ENCODE peak calls at places on chromosome 22, in seven cellular contexts. One of them, this sample, is unnamed.

GRCh38 chr22:20532256-20532993 is 25.0 kb downstream of the MED15 start:
- DNase-seq in GM12865: no peak
- DNase-seq in WERI-Rb-1: no peak
- DNase-seq in dorsolateral prefrontal cortex: no peak
- DNase-seq in Peyer's patch: no peak
- DNase-seq in heart right ventricle: no peak
- DNase-seq in lower leg skin: no peak
- DNase-seq in this sample: no peak

GRCh38 chr22:17121235-17122195 is at the start of gene TMEM121B:
- DNase-seq in GM12865: no peak
- DNase-seq in WERI-Rb-1: peak
- DNase-seq in dorsolateral prefrontal cortex: peak
- DNase-seq in Peyer's patch: no peak
- DNase-seq in heart right ventricle: peak
- DNase-seq in lower leg skin: peak
- DNase-seq in this sample: peak

GRCh38 chr22:47146391-47146790 is 383.9 kb downstream of the TBC1D22A start:
- DNase-seq in GM12865: no peak
- DNase-seq in WERI-Rb-1: no peak
- DNase-seq in dorsolateral prefrontal cortex: no peak
- DNase-seq in Peyer's patch: no peak
- DNase-seq in heart right ventricle: no peak
- DNase-seq in lower leg skin: no peak
- DNase-seq in this sample: no peak

GRCh38 chr22:17969732-17970131 is 54.6 kb downstream of the MICAL3 start:
- DNase-seq in GM12865: no peak
- DNase-seq in WERI-Rb-1: peak
- DNase-seq in dorsolateral prefrontal cortex: no peak
- DNase-seq in Peyer's patch: no peak
- DNase-seq in heart right ventricle: no peak
- DNase-seq in lower leg skin: no peak
- DNase-seq in this sample: no peak

GRCh38 chr22:50298937-50299656 is 8.3 kb downstream of the PLXNB2 start:
- DNase-seq in GM12865: no peak
- DNase-seq in WERI-Rb-1: no peak
- DNase-seq in dorsolateral prefrontal cortex: no peak
- DNase-seq in Peyer's patch: no peak
- DNase-seq in heart right ventricle: peak
- DNase-seq in lower leg skin: no peak
- DNase-seq in this sample: no peak

GRCh38 chr22:41234815-41235687 is 5.7 kb downstream of the CHADL start:
- DNase-seq in GM12865: no peak
- DNase-seq in WERI-Rb-1: no peak
- DNase-seq in dorsolateral prefrontal cortex: no peak
- DNase-seq in Peyer's patch: no peak
- DNase-seq in heart right ventricle: no peak
- DNase-seq in lower leg skin: no peak
- DNase-seq in this sample: no peak

GRCh38 chr22:38792833-38793232 is 1.1 kb downstream of the DNAL4 start:
- DNase-seq in GM12865: no peak
- DNase-seq in WERI-Rb-1: no peak
- DNase-seq in dorsolateral prefrontal cortex: no peak
- DNase-seq in Peyer's patch: no peak
- DNase-seq in heart right ventricle: no peak
- DNase-seq in lower leg skin: no peak
- DNase-seq in this sample: peak

GRCh38 chr22:30305519-30305905 is 16.2 kb upstream of the CASTOR1 start:
- DNase-seq in GM12865: peak
- DNase-seq in WERI-Rb-1: no peak
- DNase-seq in dorsolateral prefrontal cortex: no peak
- DNase-seq in Peyer's patch: peak
- DNase-seq in heart right ventricle: peak
- DNase-seq in lower leg skin: peak
- DNase-seq in this sample: peak

GRCh38 chr22:36201630-36202312 is at the start of gene APOL4:
- DNase-seq in GM12865: no peak
- DNase-seq in WERI-Rb-1: no peak
- DNase-seq in dorsolateral prefrontal cortex: no peak
- DNase-seq in Peyer's patch: peak
- DNase-seq in heart right ventricle: peak
- DNase-seq in lower leg skin: peak
- DNase-seq in this sample: no peak

GRCh38 chr22:37082251-37082650 is 27.3 kb downstream of the TMPRSS6 start:
- DNase-seq in GM12865: no peak
- DNase-seq in WERI-Rb-1: no peak
- DNase-seq in dorsolateral prefrontal cortex: no peak
- DNase-seq in Peyer's patch: no peak
- DNase-seq in heart right ventricle: no peak
- DNase-seq in lower leg skin: no peak
- DNase-seq in this sample: peak

GRCh38 chr22:41917906-41918791 is 3.3 kb upstream of the SHISA8 start:
- DNase-seq in GM12865: peak
- DNase-seq in WERI-Rb-1: no peak
- DNase-seq in dorsolateral prefrontal cortex: no peak
- DNase-seq in Peyer's patch: peak
- DNase-seq in heart right ventricle: peak
- DNase-seq in lower leg skin: no peak
- DNase-seq in this sample: peak

GRCh38 chr22:24432059-24432853 is 4.9 kb downstream of the ADORA2A start:
- DNase-seq in GM12865: no peak
- DNase-seq in WERI-Rb-1: no peak
- DNase-seq in dorsolateral prefrontal cortex: no peak
- DNase-seq in Peyer's patch: peak
- DNase-seq in heart right ventricle: peak
- DNase-seq in lower leg skin: no peak
- DNase-seq in this sample: peak

GRCh38 chr22:48427731-48428211 is 1399.9 kb downstream of the BRD1 start:
- DNase-seq in GM12865: no peak
- DNase-seq in WERI-Rb-1: no peak
- DNase-seq in dorsolateral prefrontal cortex: no peak
- DNase-seq in Peyer's patch: peak
- DNase-seq in heart right ventricle: no peak
- DNase-seq in lower leg skin: no peak
- DNase-seq in this sample: no peak

GRCh38 chr22:42797021-42797420 is 60.1 kb downstream of the ARFGAP3 start:
- DNase-seq in GM12865: no peak
- DNase-seq in WERI-Rb-1: no peak
- DNase-seq in dorsolateral prefrontal cortex: no peak
- DNase-seq in Peyer's patch: no peak
- DNase-seq in heart right ventricle: peak
- DNase-seq in lower leg skin: peak
- DNase-seq in this sample: no peak

GRCh38 chr22:40922484-40923303 is 28.5 kb upstream of the RBX1 start:
- DNase-seq in GM12865: peak
- DNase-seq in WERI-Rb-1: no peak
- DNase-seq in dorsolateral prefrontal cortex: no peak
- DNase-seq in Peyer's patch: no peak
- DNase-seq in heart right ventricle: peak
- DNase-seq in lower leg skin: peak
- DNase-seq in this sample: peak

GRCh38 chr22:33864723-33865130 is 55.5 kb downstream of the LARGE1 start:
- DNase-seq in GM12865: peak
- DNase-seq in WERI-Rb-1: no peak
- DNase-seq in dorsolateral prefrontal cortex: no peak
- DNase-seq in Peyer's patch: no peak
- DNase-seq in heart right ventricle: peak
- DNase-seq in lower leg skin: no peak
- DNase-seq in this sample: no peak

GRCh38 chr22:35411112-35411511 is 11.2 kb downstream of the MCM5 start:
- DNase-seq in GM12865: peak
- DNase-seq in WERI-Rb-1: no peak
- DNase-seq in dorsolateral prefrontal cortex: no peak
- DNase-seq in Peyer's patch: peak
- DNase-seq in heart right ventricle: peak
- DNase-seq in lower leg skin: no peak
- DNase-seq in this sample: no peak

GRCh38 chr22:24695958-24696511 is 78.5 kb downstream of the PIWIL3 start:
- DNase-seq in GM12865: no peak
- DNase-seq in WERI-Rb-1: no peak
- DNase-seq in dorsolateral prefrontal cortex: no peak
- DNase-seq in Peyer's patch: peak
- DNase-seq in heart right ventricle: peak
- DNase-seq in lower leg skin: no peak
- DNase-seq in this sample: no peak

GRCh38 chr22:37735054-37735453 is 38.2 kb downstream of the TRIOBP start:
- DNase-seq in GM12865: no peak
- DNase-seq in WERI-Rb-1: peak
- DNase-seq in dorsolateral prefrontal cortex: peak
- DNase-seq in Peyer's patch: peak
- DNase-seq in heart right ventricle: no peak
- DNase-seq in lower leg skin: no peak
- DNase-seq in this sample: no peak

GRCh38 chr22:46150615-46151423 is 493 bp downstream of the PPARA start:
- DNase-seq in GM12865: peak
- DNase-seq in WERI-Rb-1: peak
- DNase-seq in dorsolateral prefrontal cortex: no peak
- DNase-seq in Peyer's patch: peak
- DNase-seq in heart right ventricle: no peak
- DNase-seq in lower leg skin: no peak
- DNase-seq in this sample: peak

GRCh38 chr22:49659924-49660315 is 167.8 kb downstream of the BRD1 start:
- DNase-seq in GM12865: no peak
- DNase-seq in WERI-Rb-1: peak
- DNase-seq in dorsolateral prefrontal cortex: no peak
- DNase-seq in Peyer's patch: peak
- DNase-seq in heart right ventricle: no peak
- DNase-seq in lower leg skin: no peak
- DNase-seq in this sample: no peak

GRCh38 chr22:28369849-28370248 is 309.8 kb downstream of the TTC28 start:
- DNase-seq in GM12865: no peak
- DNase-seq in WERI-Rb-1: no peak
- DNase-seq in dorsolateral prefrontal cortex: no peak
- DNase-seq in Peyer's patch: no peak
- DNase-seq in heart right ventricle: no peak
- DNase-seq in lower leg skin: no peak
- DNase-seq in this sample: peak

GRCh38 chr22:28360846-28361424 is 318.7 kb downstream of the TTC28 start:
- DNase-seq in GM12865: no peak
- DNase-seq in WERI-Rb-1: no peak
- DNase-seq in dorsolateral prefrontal cortex: no peak
- DNase-seq in Peyer's patch: no peak
- DNase-seq in heart right ventricle: no peak
- DNase-seq in lower leg skin: no peak
- DNase-seq in this sample: no peak

DNA sequence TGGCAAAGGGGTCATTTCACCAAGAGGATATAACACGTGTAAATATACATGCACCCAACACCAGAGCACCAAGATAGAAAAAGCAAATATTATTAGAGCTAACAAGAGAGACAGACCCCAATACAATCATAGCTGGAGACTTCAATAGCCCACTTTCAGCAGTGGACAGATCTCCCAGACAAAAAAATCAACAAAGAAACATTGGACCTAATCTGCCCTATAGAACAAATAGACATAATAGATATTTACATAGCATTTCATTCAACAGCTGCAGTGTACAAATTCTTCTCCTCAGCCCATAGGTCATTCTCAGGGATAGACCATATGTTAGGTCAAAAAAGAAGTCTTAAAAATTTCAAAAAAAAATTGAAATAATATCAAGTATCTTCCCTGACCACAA is 312.8 kb downstream of the TTC28 start:
- DNase-seq in GM12865: no peak
- DNase-seq in WERI-Rb-1: no peak
- DNase-seq in dorsolateral prefrontal cortex: no peak
- DNase-seq in Peyer's patch: no peak
- DNase-seq in heart right ventricle: no peak
- DNase-seq in lower leg skin: no peak
- DNase-seq in this sample: no peak
- TF ChIP-seq CTCF in GM12865: no peak
- TF ChIP-seq CTCF in WERI-Rb-1: no peak
- TF ChIP-seq CTCF in dorsolateral prefrontal cortex: no peak
- TF ChIP-seq CTCF in Peyer's patch: no peak
- TF ChIP-seq CTCF in heart right ventricle: no peak
- TF ChIP-seq CTCF in lower leg skin: no peak
- TF ChIP-seq CTCF in this sample: no peak

DNA sequence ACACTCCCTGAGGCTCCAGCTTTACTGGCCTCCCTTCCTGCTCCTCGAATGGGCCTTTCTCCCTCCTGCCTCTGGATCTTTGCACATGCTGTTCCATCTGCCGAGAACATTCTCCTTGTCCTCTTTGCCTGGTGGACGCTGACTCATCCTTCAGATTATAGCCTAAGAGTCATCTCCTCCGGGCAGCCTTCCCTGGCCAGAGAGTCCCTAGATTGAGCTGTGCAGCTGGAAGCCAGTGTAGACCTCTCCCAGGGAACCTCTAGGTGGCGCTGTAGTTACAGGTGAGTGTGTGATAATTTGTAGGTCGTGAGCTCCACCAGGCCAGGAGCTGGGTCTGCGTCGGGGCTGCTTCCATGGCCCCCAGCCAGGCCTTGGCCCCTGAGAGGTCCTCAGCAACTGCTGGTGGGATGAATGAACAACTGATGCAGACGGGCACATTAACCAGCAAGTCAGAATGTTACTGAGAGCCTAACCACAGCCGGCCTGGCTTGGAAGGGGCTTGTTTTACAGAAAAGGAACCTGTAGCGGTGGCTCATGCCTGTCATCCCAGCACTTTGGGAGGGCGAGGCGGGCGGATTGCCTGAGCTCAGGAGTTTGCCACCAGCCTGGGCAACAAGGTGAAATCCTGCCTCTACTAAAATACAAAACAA is 8.7 kb downstream of the PNPLA5 start:
- DNase-seq in GM12865: peak
- DNase-seq in WERI-Rb-1: peak
- DNase-seq in dorsolateral prefrontal cortex: no peak
- DNase-seq in Peyer's patch: peak
- DNase-seq in heart right ventricle: no peak
- DNase-seq in lower leg skin: no peak
- DNase-seq in this sample: peak
- TF ChIP-seq CTCF in GM12865: peak
- TF ChIP-seq CTCF in WERI-Rb-1: peak
- TF ChIP-seq CTCF in dorsolateral prefrontal cortex: peak
- TF ChIP-seq CTCF in Peyer's patch: no peak
- TF ChIP-seq CTCF in heart right ventricle: peak
- TF ChIP-seq CTCF in lower leg skin: no peak
- TF ChIP-seq CTCF in this sample: peak

GRCh38 chr22:26194877-26195276 is 25.6 kb downstream of the SEZ6L start:
- DNase-seq in GM12865: no peak
- DNase-seq in WERI-Rb-1: no peak
- DNase-seq in dorsolateral prefrontal cortex: no peak
- DNase-seq in Peyer's patch: no peak
- DNase-seq in heart right ventricle: no peak
- DNase-seq in lower leg skin: no peak
- DNase-seq in this sample: no peak
- TF ChIP-seq CTCF in GM12865: no peak
- TF ChIP-seq CTCF in WERI-Rb-1: no peak
- TF ChIP-seq CTCF in dorsolateral prefrontal cortex: no peak
- TF ChIP-seq CTCF in Peyer's patch: no peak
- TF ChIP-seq CTCF in heart right ventricle: no peak
- TF ChIP-seq CTCF in lower leg skin: no peak
- TF ChIP-seq CTCF in this sample: no peak

DNA sequence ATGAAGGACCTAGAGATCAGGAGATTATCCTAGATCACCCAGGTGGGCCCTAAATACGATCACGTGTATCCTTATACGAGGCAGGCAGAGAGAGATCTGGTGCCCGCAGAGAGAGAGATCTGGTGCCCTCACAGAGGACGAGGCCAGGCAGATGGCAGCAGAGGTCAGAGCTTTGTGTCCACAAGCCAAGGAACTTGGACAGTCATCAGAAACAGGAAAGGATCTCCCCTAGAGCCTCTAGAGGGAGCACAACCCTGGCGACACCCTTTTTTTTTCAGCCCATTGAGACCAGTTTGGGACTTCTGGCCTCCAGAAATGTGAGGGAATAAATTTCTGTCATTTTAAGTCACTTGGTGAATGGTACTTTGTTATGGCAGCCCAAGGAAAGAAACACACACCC is 25.5 kb upstream of the TIMP3 start:
- DNase-seq in GM12865: peak
- DNase-seq in WERI-Rb-1: no peak
- DNase-seq in dorsolateral prefrontal cortex: no peak
- DNase-seq in Peyer's patch: no peak
- DNase-seq in heart right ventricle: no peak
- DNase-seq in lower leg skin: no peak
- DNase-seq in this sample: no peak
- TF ChIP-seq CTCF in GM12865: peak
- TF ChIP-seq CTCF in WERI-Rb-1: peak
- TF ChIP-seq CTCF in dorsolateral prefrontal cortex: peak
- TF ChIP-seq CTCF in Peyer's patch: no peak
- TF ChIP-seq CTCF in heart right ventricle: peak
- TF ChIP-seq CTCF in lower leg skin: no peak
- TF ChIP-seq CTCF in this sample: no peak

This sample was measured in activated CD8-positive, alpha-beta T cell treated with anti-CD3 and anti-CD28 coated beads for 36 hours.